ENCODE peak calls at places on chromosomes 12 and 14, in nine cellular contexts. K is amniotic stem cell; X is choroid plexus epithelial cell; L is stimulated activated CD8-positive, alpha-beta memory T cell treated with anti-CD3 and anti-CD28 coated beads, Interleukin-4, amount 100 ng/mL, for 24 hours; P is SW 1271; Y is ACHN; R is RCC 7860; G is iPS DF 6.9; U is mesenchymal stem cell. E is an unnamed sample.

GRCh38 chr12:50690923-50691322 is 73.0 kb upstream of the ATF1 start:
- DNase-seq in K (no peak), X (peak), L (no peak), P (no peak), Y (no peak), R (no peak), G (no peak), U (no peak), E (no peak)

GRCh38 chr12:2084553-2085296 is 31.9 kb downstream of the CACNA1C start:
- DNase-seq in K (peak), X (peak), L (no peak), P (no peak), Y (no peak), R (peak), G (no peak), U (peak), E (no peak)

GRCh38 chr12:113759135-113759534 is 207.0 kb downstream of the RBM19 start:
- DNase-seq in K (no peak), X (no peak), L (no peak), P (no peak), Y (no peak), R (no peak), G (no peak), U (no peak), E (no peak)

GRCh38 chr14:53304726-53305381 is 151.7 kb upstream of the DDHD1 start:
- DNase-seq in K (no peak), X (peak), L (no peak), P (no peak), Y (no peak), R (no peak), G (no peak), U (peak), E (no peak)

GRCh38 chr12:60335765-60336164 is 739.9 kb downstream of the SLC16A7 start:
- DNase-seq in K (peak), X (peak), L (no peak), P (peak), Y (peak), R (peak), G (no peak), U (peak), E (no peak)

GRCh38 chr12:101695698-101696097 is 1.7 kb upstream of the CHPT1 start:
- DNase-seq in K (no peak), X (peak), L (no peak), P (no peak), Y (no peak), R (no peak), G (no peak), U (peak), E (no peak)

GRCh38 chr14:74610199-74610865 is 1.7 kb downstream of the LTBP2 start:
- DNase-seq in K (no peak), X (no peak), L (no peak), P (no peak), Y (no peak), R (no peak), G (no peak), U (no peak), E (no peak)

GRCh38 chr12:4849024-4849594 is 60.6 kb upstream of the KCNA1 start:
- DNase-seq in K (no peak), X (peak), L (no peak), P (peak), Y (peak), R (peak), G (no peak), U (peak), E (no peak)

GRCh38 chr14:24459331-24459730 is 16.8 kb upstream of the SDR39U1 start:
- DNase-seq in K (no peak), X (no peak), L (no peak), P (no peak), Y (no peak), R (no peak), G (no peak), U (no peak), E (no peak)

GRCh38 chr14:105157872-105158271 is 10.7 kb downstream of the JAG2 start:
- DNase-seq in K (no peak), X (no peak), L (no peak), P (no peak), Y (no peak), R (no peak), G (no peak), U (no peak), E (no peak)